ENCODE peak calls at places on chromosome 20, in seven cellular contexts. W, A, P, R, S, N and Y are unnamed samples. For H3K4me1, the result is how much of the 10 kb centered on the place peaks cover.

GRCh38 chr20:55515831-55516230 is 489.5 kb downstream of the CBLN4 start:
- DNase-seq in N (no peak), S (no peak), W (no peak), R (no peak), P (no peak), A (no peak), Y (no peak)

GRCh38 chr20:52049001-52049731 is 142.4 kb downstream of the ZFP64 start:
- DNase-seq in W (no peak), S (no peak), R (peak), A (no peak), N (no peak), P (no peak), Y (no peak)

GRCh38 chr20:45211569-45212474 is 5.0 kb downstream of the SEMG1 start:
- DNase-seq in P (no peak), R (no peak), A (no peak), S (no peak), N (no peak), W (no peak), Y (no peak)

GRCh38 chr20:219290-220115 is 7.6 kb upstream of the DEFB129 start:
- DNase-seq in N (no peak), S (no peak), A (no peak), R (peak), P (no peak), W (no peak), Y (no peak)

GRCh38 chr20:38842558-38842981 is 37.1 kb downstream of the PPP1R16B start:
- DNase-seq in A (no peak), P (no peak), S (peak), N (no peak), R (no peak), W (no peak), Y (peak)

GRCh38 chr20:61332016-61332975 is 80.2 kb downstream of the CDH4 start:
- DNase-seq in P (no peak), A (no peak), N (no peak), S (no peak), R (no peak), W (no peak), Y (no peak)

GRCh38 chr20:15847415-15847814 is 725.8 kb downstream of the KIF16B start:
- DNase-seq in A (no peak), W (no peak), N (no peak), S (no peak), P (no peak), R (no peak), Y (no peak)

GRCh38 chr20:59935457-59936185 is 2.2 kb upstream of the SYCP2 start:
- DNase-seq in N (no peak), W (no peak), P (no peak), R (no peak), A (no peak), S (no peak), Y (no peak)

GRCh38 chr20:35145141-35145564 is 2.0 kb downstream of the EDEM2 start:
- DNase-seq in W (no peak), R (peak), A (no peak), N (no peak), P (no peak), S (peak), Y (peak)

GRCh38 chr20:50930139-50931047 is 844 bp downstream of the ADNP start:
- DNase-seq in R (peak), A (no peak), W (peak), P (no peak), N (no peak), S (peak), Y (no peak)

GRCh38 chr20:10763117-10763516 is 89.3 kb upstream of the JAG1 start:
- DNase-seq in A (no peak), P (no peak), N (no peak), W (no peak), R (no peak), S (no peak), Y (no peak)

GRCh38 chr20:17992847-17993508 is 24.2 kb downstream of the MGME1 start:
- DNase-seq in N (no peak), S (no peak), A (no peak), P (no peak), R (no peak), W (no peak), Y (no peak)

GRCh38 chr20:61271273-61272221 is 19.5 kb downstream of the CDH4 start:
- DNase-seq in N (no peak), R (no peak), A (no peak), W (no peak), S (no peak), P (no peak), Y (no peak)

GRCh38 chr20:24483435-24484080 is 14.1 kb downstream of the SYNDIG1 start:
- DNase-seq in P (no peak), N (no peak), S (no peak), W (no peak), R (no peak), A (no peak), Y (no peak)

GRCh38 chr20:58945967-58946631 is 35.0 kb upstream of the NELFCD start:
- DNase-seq in N (no peak), R (no peak), P (no peak), W (no peak), S (no peak), A (no peak), Y (no peak)

GRCh38 chr20:50762435-50763201 is 31.2 kb downstream of the PARD6B start:
- DNase-seq in A (no peak), R (no peak), P (peak), S (no peak), N (peak), W (peak), Y (no peak)

GRCh38 chr20:62254021-62254724 is 15.9 kb downstream of the OSBPL2 start:
- DNase-seq in A (no peak), N (no peak), W (no peak), S (no peak), P (no peak), R (no peak), Y (no peak)

GRCh38 chr20:17531537-17532025 is 402 bp upstream of the BFSP1 start:
- DNase-seq in A (no peak), S (no peak), R (no peak), W (no peak), N (no peak), P (no peak), Y (no peak)

GRCh38 chr20:9241232-9241692 is 172.4 kb downstream of the PLCB4 start:
- DNase-seq in A (no peak), R (no peak), P (no peak), N (no peak), S (no peak), W (peak), Y (no peak)

GRCh38 chr20:33076662-33077398 is 2.6 kb upstream of the BPIFB4 start:
- DNase-seq in A (no peak), R (no peak), S (no peak), W (no peak), N (no peak), P (no peak), Y (peak)

GRCh38 chr20:1327827-1328679 is 886 bp downstream of the SDCBP2 start:
- DNase-seq in S (no peak), W (peak), N (no peak), R (no peak), A (no peak), P (no peak), Y (no peak)

DNA sequence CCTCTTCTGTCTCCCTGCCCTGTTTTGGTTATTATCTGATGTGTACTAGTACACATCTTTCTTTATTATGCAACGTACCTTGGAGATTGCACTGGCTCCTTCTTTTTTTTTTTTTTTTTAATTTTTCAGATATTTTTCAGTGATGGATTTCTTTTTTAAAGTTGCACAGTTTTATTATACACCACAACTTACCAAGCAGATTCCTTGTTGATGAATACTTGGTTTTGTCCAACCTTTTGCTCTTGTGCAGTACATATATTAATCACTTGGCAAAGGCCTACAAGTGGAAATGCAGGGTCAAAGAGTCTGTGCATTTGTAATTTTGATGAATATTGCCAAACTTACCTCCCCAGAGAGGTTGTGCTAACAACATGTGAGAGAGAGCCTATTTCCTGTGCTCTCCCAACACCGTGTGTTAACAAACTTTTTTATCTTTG is 50.1 kb upstream of the RNF24 start:
- DNase-seq in W (no peak), N (no peak), R (no peak), S (no peak), A (peak), P (no peak), Y (no peak)
- H3K4me1 ChIP-seq in W (half or more), N (under half), R (under half), S (under half), A (under half), P (half or more), Y (under half)

GRCh38 chr20:48740269-48740603 is 87.6 kb downstream of the PREX1 start:
- DNase-seq in S (no peak), W (no peak), P (no peak), N (no peak), A (no peak), R (no peak), Y (no peak)
- H3K4me3 ChIP-seq in S (no peak), W (no peak), P (no peak), N (no peak), A (no peak), R (no peak), Y (no peak)

DNA sequence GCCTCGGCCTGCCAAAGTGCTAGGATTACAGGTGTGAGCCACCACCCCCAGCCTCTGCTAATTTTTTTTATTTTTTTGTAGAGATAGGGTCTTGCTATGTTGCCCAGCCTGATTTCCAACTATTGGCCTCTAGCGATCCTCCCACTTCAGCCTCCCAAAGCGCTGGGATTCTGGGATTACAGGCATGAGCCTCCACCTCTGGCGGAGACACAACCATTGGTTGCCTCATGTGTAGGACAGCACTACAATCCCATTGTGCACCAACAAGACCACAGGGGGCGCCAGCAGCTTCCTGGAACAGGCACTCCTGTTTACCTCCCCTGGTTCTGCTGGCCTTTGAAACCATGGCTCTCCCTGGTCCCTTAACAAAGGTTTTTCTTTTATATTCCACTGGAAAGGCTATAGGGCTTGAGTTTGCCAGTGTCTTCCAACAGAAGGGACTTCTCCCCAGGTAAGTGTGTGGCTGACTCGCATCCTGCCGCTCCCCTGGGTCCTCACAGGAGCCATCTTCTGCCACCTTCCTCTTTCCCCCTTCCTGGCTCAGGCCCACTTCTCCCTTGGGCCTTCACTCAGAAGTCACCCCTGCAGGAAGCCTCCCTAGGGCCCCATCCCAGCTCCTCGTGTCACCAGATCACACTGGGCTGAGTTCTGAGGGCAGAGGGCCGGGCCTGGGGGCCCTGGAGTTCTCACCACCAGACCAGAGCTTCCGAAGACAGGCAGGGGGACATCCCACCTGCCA is 39.2 kb upstream of the TLDC2 start:
- DNase-seq in R (peak), W (peak), N (no peak), P (no peak), A (no peak), S (peak), Y (no peak)
- H3K27ac ChIP-seq in R (peak), W (peak), N (peak), P (peak), A (peak), S (no peak), Y (no peak)

GRCh38 chr20:49665796-49666195 is 47.9 kb downstream of the B4GALT5 start:
- DNase-seq in N (no peak), S (no peak), W (no peak), P (no peak), A (no peak), R (no peak), Y (no peak)

GRCh38 chr20:49671429-49671828 is 42.2 kb downstream of the B4GALT5 start:
- DNase-seq in P (no peak), W (no peak), A (no peak), R (no peak), N (no peak), S (no peak), Y (no peak)

GRCh38 chr20:49666906-49667305 is 46.8 kb downstream of the B4GALT5 start:
- DNase-seq in P (no peak), W (no peak), A (no peak), R (no peak), N (no peak), S (no peak), Y (no peak)

GRCh38 chr20:49669601-49670189 is 44.0 kb downstream of the B4GALT5 start:
- DNase-seq in W (no peak), P (no peak), S (peak), A (no peak), N (no peak), R (no peak), Y (peak)

DNA sequence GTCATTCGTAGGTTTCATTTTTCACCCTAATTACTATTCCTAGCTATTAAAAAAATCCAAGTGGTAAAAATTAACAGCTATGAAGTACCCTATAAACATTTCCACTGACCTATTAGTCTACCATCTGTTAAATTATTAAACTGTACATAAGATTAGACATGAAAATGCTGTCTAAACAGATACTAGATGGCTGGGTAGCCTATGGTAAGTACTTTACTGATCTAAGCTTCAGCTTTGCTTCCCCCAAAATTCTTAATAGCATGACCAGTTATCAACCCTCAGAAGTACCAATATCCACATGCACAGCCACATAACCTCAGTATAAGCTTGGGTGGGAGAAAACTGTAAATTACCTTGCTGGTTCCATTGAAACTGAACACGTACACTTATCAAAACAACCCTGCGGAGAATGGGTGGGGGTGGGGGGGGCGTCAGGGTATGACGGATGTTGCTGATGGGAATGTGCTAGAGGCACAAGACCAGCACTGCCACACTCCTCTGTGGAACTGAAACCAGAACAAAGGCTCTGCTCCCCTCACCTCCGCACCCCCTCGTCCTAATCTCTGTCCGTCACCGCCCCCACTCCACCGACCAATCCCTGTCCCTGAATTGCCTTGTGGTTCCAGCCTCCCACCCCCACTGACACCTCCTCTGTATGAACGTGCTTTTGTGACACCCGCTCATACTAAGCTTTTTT is 45.3 kb downstream of the B4GALT5 start:
- DNase-seq in A (no peak), R (no peak), W (no peak), S (no peak), N (no peak), P (peak), Y (peak)
- H3K4me1 ChIP-seq in A (under half), R (under half), W (under half), S (under half), N (under half), P (half or more), Y (half or more)

DNA sequence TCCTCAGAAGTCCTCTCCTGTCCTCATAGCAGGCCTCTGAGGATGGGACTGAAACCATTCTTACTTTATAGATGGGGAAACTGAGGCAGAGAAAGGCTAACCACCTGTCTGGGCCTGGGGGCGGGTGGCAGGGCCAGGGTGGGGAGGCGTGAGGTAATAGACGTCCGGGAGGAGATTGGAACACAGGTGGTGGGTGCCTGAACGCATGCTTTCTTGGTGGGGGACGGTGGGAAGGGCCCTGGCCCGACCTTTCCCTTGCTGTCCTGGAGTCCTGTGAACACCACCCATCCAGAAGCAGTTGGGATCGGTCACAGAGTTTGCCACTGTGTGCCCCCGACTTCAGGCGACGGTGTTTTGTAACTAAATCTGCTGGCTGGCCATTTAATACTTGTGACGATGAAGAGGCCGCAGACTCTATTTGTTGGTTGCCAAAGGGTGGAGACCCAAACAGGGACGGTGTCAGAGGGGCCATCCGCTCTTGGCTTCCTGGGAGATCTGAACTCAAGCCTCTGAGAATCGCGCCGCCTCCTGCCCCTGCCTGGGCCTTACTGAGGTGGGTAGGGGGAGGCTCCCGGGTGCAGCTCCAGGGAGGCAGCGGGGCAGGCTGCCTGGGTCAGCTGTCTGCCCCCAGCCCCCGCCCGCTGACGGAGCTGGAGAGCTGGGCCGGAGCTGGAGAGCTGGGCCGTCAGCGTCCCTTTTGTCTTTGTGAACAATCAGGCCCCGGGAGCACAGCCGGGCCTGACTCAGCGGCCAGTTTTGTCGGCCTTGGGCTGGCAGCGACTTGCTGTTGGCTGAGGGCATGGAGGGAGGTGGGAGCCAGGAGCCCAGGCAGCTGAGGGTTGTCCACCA is 4.1 kb downstream of the RBM38 start:
- DNase-seq in N (no peak), R (peak), P (peak), A (no peak), S (peak), W (peak), Y (no peak)
- H3K4me3 ChIP-seq in N (no peak), R (peak), P (peak), A (no peak), S (peak), W (no peak), Y (no peak)